ENCODE peak calls at places on chromosomes 1 and 21, in eight cellular contexts. One of them, this sample, is unnamed.

GRCh38 chr1:219461891-219462528 is 150.9 kb downstream of the ZC3H11B start:
- DNase-seq in HS-5: no peak
- DNase-seq in choroid plexus epithelial cell: no peak
- DNase-seq in NAMALWA: no peak
- DNase-seq in HAP-1: no peak
- DNase-seq in osteoblast: no peak
- DNase-seq in HepG2: no peak
- DNase-seq in GDM1: no peak
- DNase-seq in this sample: no peak

GRCh38 chr21:26077523-26077922 is 93.0 kb downstream of the APP start:
- DNase-seq in choroid plexus epithelial cell: no peak
- DNase-seq in HS-5: no peak
- DNase-seq in HepG2: no peak
- DNase-seq in NAMALWA: no peak
- DNase-seq in GDM1: no peak
- DNase-seq in HAP-1: no peak
- DNase-seq in osteoblast: no peak
- DNase-seq in this sample: no peak

GRCh38 chr1:6116137-6116536 is 64.0 kb downstream of the CHD5 start:
- DNase-seq in osteoblast: peak; percentile 89
- DNase-seq in HAP-1: no peak
- DNase-seq in NAMALWA: no peak
- DNase-seq in HepG2: no peak
- DNase-seq in GDM1: no peak
- DNase-seq in choroid plexus epithelial cell: peak; percentile 19
- DNase-seq in HS-5: peak; percentile 10
- DNase-seq in this sample: no peak

GRCh38 chr1:58204284-58204683 is 342.2 kb downstream of the OMA1 start:
- DNase-seq in HepG2: no peak
- DNase-seq in NAMALWA: peak; percentile 32
- DNase-seq in choroid plexus epithelial cell: no peak
- DNase-seq in HAP-1: no peak
- DNase-seq in osteoblast: no peak
- DNase-seq in GDM1: no peak
- DNase-seq in HS-5: no peak
- DNase-seq in this sample: peak; percentile 37

GRCh38 chr1:179253286-179253972 is 24.0 kb upstream of the ABL2 start:
- DNase-seq in HepG2: no peak
- DNase-seq in HS-5: no peak
- DNase-seq in NAMALWA: no peak
- DNase-seq in osteoblast: no peak
- DNase-seq in GDM1: no peak
- DNase-seq in HAP-1: no peak
- DNase-seq in choroid plexus epithelial cell: peak; percentile 20
- DNase-seq in this sample: no peak

GRCh38 chr1:116255933-116256649 is 117.0 kb upstream of the ATP1A1 start:
- DNase-seq in GDM1: no peak
- DNase-seq in NAMALWA: no peak
- DNase-seq in HS-5: no peak
- DNase-seq in HepG2: no peak
- DNase-seq in choroid plexus epithelial cell: peak; percentile 1
- DNase-seq in osteoblast: no peak
- DNase-seq in HAP-1: no peak
- DNase-seq in this sample: no peak

GRCh38 chr1:19921310-19921709 is 2.1 kb downstream of the PLA2G2E start:
- DNase-seq in osteoblast: no peak
- DNase-seq in GDM1: no peak
- DNase-seq in choroid plexus epithelial cell: no peak
- DNase-seq in HepG2: no peak
- DNase-seq in NAMALWA: no peak
- DNase-seq in HS-5: no peak
- DNase-seq in HAP-1: no peak
- DNase-seq in this sample: no peak

GRCh38 chr1:219973221-219973620 is 44.9 kb upstream of the SLC30A10 start:
- DNase-seq in HAP-1: no peak
- DNase-seq in choroid plexus epithelial cell: no peak
- DNase-seq in HS-5: no peak
- DNase-seq in osteoblast: no peak
- DNase-seq in HepG2: no peak
- DNase-seq in NAMALWA: no peak
- DNase-seq in GDM1: no peak
- DNase-seq in this sample: no peak

GRCh38 chr1:83857108-83857507 is 141.8 kb downstream of the TTLL7 start:
- DNase-seq in HS-5: peak; percentile 41
- DNase-seq in choroid plexus epithelial cell: peak; percentile 63
- DNase-seq in osteoblast: no peak
- DNase-seq in GDM1: no peak
- DNase-seq in HepG2: no peak
- DNase-seq in HAP-1: no peak
- DNase-seq in NAMALWA: peak; percentile 58
- DNase-seq in this sample: no peak

GRCh38 chr1:212782422-212783154 is 9.0 kb downstream of the NSL1 start:
- DNase-seq in HepG2: peak; percentile 3
- DNase-seq in NAMALWA: peak; percentile 41
- DNase-seq in choroid plexus epithelial cell: peak; percentile 69
- DNase-seq in GDM1: no peak
- DNase-seq in osteoblast: peak; percentile 37
- DNase-seq in HAP-1: no peak
- DNase-seq in HS-5: peak; percentile 16
- DNase-seq in this sample: no peak

GRCh38 chr1:160767417-160768294 is 28.3 kb upstream of the LY9 start:
- DNase-seq in osteoblast: no peak
- DNase-seq in NAMALWA: peak; percentile 28
- DNase-seq in HepG2: no peak
- DNase-seq in HAP-1: no peak
- DNase-seq in HS-5: no peak
- DNase-seq in GDM1: no peak
- DNase-seq in choroid plexus epithelial cell: no peak
- DNase-seq in this sample: no peak

GRCh38 chr1:59298178-59298583 is 1.3 kb downstream of the FGGY start:
- DNase-seq in GDM1: no peak
- DNase-seq in NAMALWA: no peak
- DNase-seq in HS-5: no peak
- DNase-seq in HAP-1: peak; percentile 28
- DNase-seq in HepG2: no peak
- DNase-seq in osteoblast: no peak
- DNase-seq in choroid plexus epithelial cell: no peak
- DNase-seq in this sample: no peak

This sample was measured in iPS-NIHi11.